ENCODE peak calls at places on chromosomes 12 and 14, in nine cellular contexts. N is tibial nerve, H is AG10803, P is COLO829, E is memory B cell, U is NCI-H510A treated with DMSO at 0.1 percent for 48 hours, J is HT-29, I is mucosa of gallbladder, Y is foreskin fibroblast. X is an unnamed sample.

GRCh38 chr14:77087631-77088030 is 10.4 kb upstream of the CIPC start:
- DNase-seq in N (no peak), H (no peak), P (no peak), E (no peak), U (peak; percentile 9), J (peak; percentile 6), I (no peak), Y (no peak), X (no peak)

GRCh38 chr12:47770086-47770726 is 2.8 kb upstream of the SLC48A1 start:
- DNase-seq in N (no peak), H (peak; percentile 68), P (no peak), E (no peak), U (no peak), J (no peak), I (no peak), Y (no peak), X (no peak)

GRCh38 chr12:64864319-64864718 is 39.9 kb downstream of the TBC1D30 start:
- DNase-seq in N (no peak), H (no peak), P (no peak), E (no peak), U (no peak), J (no peak), I (no peak), Y (no peak), X (no peak)

GRCh38 chr12:4220489-4220888 is 53.1 kb upstream of the CCND2 start:
- DNase-seq in N (no peak), H (no peak), P (no peak), E (no peak), U (no peak), J (no peak), I (no peak), Y (no peak), X (no peak)

GRCh38 chr12:62862259-62862881 is 72.6 kb downstream of the PPM1H start:
- DNase-seq in N (no peak), H (peak; percentile 45), P (peak; percentile 15), E (no peak), U (no peak), J (no peak), I (no peak), Y (no peak), X (no peak)

GRCh38 chr14:91889477-91890211 is 22.3 kb upstream of the TC2N start:
- DNase-seq in N (no peak), H (no peak), P (no peak), E (no peak), U (no peak), J (no peak), I (peak; percentile 82), Y (no peak), X (no peak)

GRCh38 chr14:34498684-34499412 is 36.8 kb upstream of the SPTSSA start:
- DNase-seq in N (no peak), H (no peak), P (peak; percentile 51), E (no peak), U (peak; percentile 21), J (peak; percentile 62), I (peak; percentile 24), Y (no peak), X (no peak)

GRCh38 chr12:123398177-123398916 is 14.4 kb downstream of the KMT5A start:
- DNase-seq in N (peak; percentile 17), H (peak; percentile 81), P (no peak), E (no peak), U (no peak), J (no peak), I (peak; percentile 54), Y (peak; percentile 88), X (peak; percentile 61)

GRCh38 chr12:45415393-45415817 is 199.5 kb downstream of the ANO6 start:
- DNase-seq in N (peak; percentile 13), H (peak; percentile 99), P (peak; percentile 91), E (no peak), U (no peak), J (no peak), I (peak; percentile 18), Y (peak; percentile 100), X (peak; percentile 73)

GRCh38 chr12:54522213-54522612 is 24.7 kb downstream of the NCKAP1L start:
- DNase-seq in N (no peak), H (peak; percentile 4), P (no peak), E (no peak), U (no peak), J (no peak), I (no peak), Y (peak; percentile 54), X (no peak)

GRCh38 chr14:91038439-91038838 is 22.0 kb downstream of the RPS6KA5 start:
- DNase-seq in N (no peak), H (peak; percentile 75), P (no peak), E (no peak), U (no peak), J (no peak), I (no peak), Y (no peak), X (no peak)

GRCh38 chr12:49580572-49581535 is 12.9 kb upstream of the MCRS1 start:
- DNase-seq in N (peak; percentile 78), H (peak; percentile 64), P (peak; percentile 70), E (peak; percentile 53), U (peak; percentile 82), J (peak; percentile 89), I (peak; percentile 71), Y (peak; percentile 58), X (peak; percentile 54)

GRCh38 chr12:91579516-91580263 is 397.1 kb upstream of the DCN start:
- DNase-seq in N (no peak), H (no peak), P (no peak), E (no peak), U (no peak), J (no peak), I (no peak), Y (peak; percentile 14), X (no peak)

GRCh38 chr12:117499759-117500485 is 138.5 kb upstream of the NOS1 start:
- DNase-seq in N (no peak), H (no peak), P (no peak), E (no peak), U (no peak), J (no peak), I (no peak), Y (no peak), X (no peak)

GRCh38 chr14:89299587-89299986 is 117.4 kb downstream of the FOXN3 start:
- DNase-seq in N (no peak), H (no peak), P (no peak), E (no peak), U (no peak), J (no peak), I (no peak), Y (no peak), X (no peak)

GRCh38 chr12:50715174-50715573 is 48.7 kb upstream of the ATF1 start:
- DNase-seq in N (peak; percentile 24), H (peak; percentile 24), P (no peak), E (no peak), U (no peak), J (no peak), I (peak; percentile 11), Y (no peak), X (no peak)

GRCh38 chr12:8860165-8860961 is 37.9 kb downstream of the A2ML1 start:
- DNase-seq in N (peak; percentile 52), H (peak; percentile 57), P (peak; percentile 34), E (no peak), U (peak; percentile 11), J (peak; percentile 38), I (peak; percentile 56), Y (peak; percentile 7), X (peak; percentile 3)

GRCh38 chr14:91244501-91244901 is at the start of gene GPR68:
- DNase-seq in N (no peak), H (peak; percentile 84), P (no peak), E (no peak), U (peak; percentile 43), J (no peak), I (peak; percentile 46), Y (peak; percentile 60), X (peak; percentile 17)

GRCh38 chr12:50806176-50806575 is 36.5 kb upstream of the TMPRSS12 start:
- DNase-seq in N (no peak), H (peak; percentile 40), P (no peak), E (no peak), U (no peak), J (no peak), I (no peak), Y (peak; percentile 46), X (no peak)

GRCh38 chr14:38481939-38482678 is 226.2 kb upstream of the CLEC14A start:
- DNase-seq in N (no peak), H (peak; percentile 79), P (no peak), E (no peak), U (peak; percentile 92), J (no peak), I (no peak), Y (peak; percentile 42), X (no peak)

X was measured in smooth muscle cell of the brain vasculature.